ENCODE peak calls at places on chromosome 14, in four cellular contexts. O is suprapubic skin, M is BE2C, K is tibial nerve. W is an unnamed sample.

GRCh38 chr14:102933618-102934231 is 11.3 kb downstream of the AMN start:
- DNase-seq in K (no peak), M (no peak), O (no peak), W (no peak)

GRCh38 chr14:74988131-74988530 is 14.6 kb upstream of the EIF2B2 start:
- DNase-seq in O (no peak), K (no peak), M (no peak), W (no peak)

GRCh38 chr14:49637534-49638078 is 2.6 kb upstream of the DNAAF2 start:
- DNase-seq in O (no peak), M (no peak), K (no peak), W (no peak)

GRCh38 chr14:77040059-77040308 is 11.5 kb upstream of the IRF2BPL start:
- DNase-seq in M (no peak), O (no peak), K (no peak), W (no peak)

GRCh38 chr14:48325486-48325885 is 650.1 kb upstream of the MDGA2 start:
- DNase-seq in K (no peak), M (no peak), O (no peak), W (no peak)

GRCh38 chr14:88941414-88941813 is 117.0 kb downstream of the TTC8 start:
- DNase-seq in K (no peak), O (no peak), M (no peak), W (no peak)

GRCh38 chr14:93734961-93735360 is 53.3 kb downstream of the PRIMA1 start:
- DNase-seq in K (no peak), M (no peak), O (no peak), W (no peak)

GRCh38 chr14:45359766-45360165 is 106.8 kb upstream of the MIS18BP1 start:
- DNase-seq in O (no peak), M (no peak), K (no peak), W (no peak)

GRCh38 chr14:48925184-48925583 is 661.0 kb downstream of the RPS29 start:
- DNase-seq in O (no peak), M (no peak), K (no peak), W (no peak)

DNA sequence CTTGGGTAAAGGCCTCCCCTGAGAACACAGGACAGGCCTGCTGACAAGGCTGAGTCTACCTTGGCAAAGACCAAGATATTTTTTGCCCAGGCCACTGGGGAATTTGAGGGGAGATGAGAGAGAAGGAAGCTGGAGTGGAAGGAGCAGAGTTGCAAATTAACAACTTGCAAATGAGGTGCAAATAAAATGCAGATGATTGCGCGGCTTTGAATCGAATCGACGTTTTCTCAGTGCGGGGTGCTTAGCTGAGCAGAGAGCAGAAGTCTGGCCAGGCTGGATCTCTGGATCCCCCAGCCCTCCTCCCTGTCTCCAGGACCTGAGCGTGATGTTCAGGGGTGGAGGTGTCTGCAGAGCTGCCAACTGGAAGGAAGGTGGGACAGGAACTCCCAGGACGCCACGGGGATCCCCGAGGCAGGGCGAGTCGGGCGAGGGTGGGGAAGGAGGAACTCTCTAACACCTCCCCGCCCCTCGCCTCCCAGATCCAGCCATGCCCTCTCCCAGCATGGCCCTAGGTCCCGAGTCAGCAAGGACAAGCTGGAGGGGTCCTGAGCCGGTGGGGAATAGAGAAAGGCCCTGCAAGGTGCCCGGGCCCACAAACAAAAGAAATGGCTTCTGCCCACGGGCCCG is 534 bp upstream of the CARMIL3 start:
- DNase-seq in O (no peak), K (no peak), M (no peak), W (no peak)
- H3K4me3 ChIP-seq in O (peak overlapping the region; percentile 57), K (peak overlapping the region; percentile 68), M (peak overlapping the region; percentile 83), W (peak overlapping the region; percentile 76)

DNA sequence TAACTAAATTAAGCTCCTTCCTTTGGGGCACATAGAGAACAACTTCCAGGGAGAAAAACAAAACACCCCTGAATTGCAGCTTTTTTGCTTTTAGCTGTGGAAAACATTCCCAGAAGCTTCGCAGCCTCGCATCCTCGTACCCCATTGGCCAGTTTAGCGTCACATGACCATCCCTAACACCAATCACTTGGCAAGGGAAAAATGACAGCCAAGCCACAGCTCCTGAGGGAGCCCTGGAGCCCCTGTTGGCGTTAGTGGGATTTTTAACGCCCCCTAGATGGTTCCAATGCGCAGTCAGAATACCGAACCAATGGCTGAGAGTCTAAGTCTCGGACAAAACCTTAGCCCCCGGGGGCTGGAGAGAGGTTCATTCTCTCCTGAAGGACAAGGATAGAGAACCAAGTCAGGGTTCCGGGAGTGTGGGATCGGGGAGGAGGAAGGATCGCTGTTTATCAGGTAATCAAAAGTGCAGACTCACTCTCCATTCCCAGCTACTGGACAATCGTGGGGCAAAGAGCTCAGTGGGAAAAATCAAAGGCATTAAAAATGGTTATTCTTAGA is 135.6 kb upstream of the HIF1A start:
- DNase-seq in O (no peak), M (peak; percentile 92), K (no peak), W (no peak)
- TF ChIP-seq CTCF in O (no peak), M (peak; percentile 66), K (no peak), W (no peak)

DNA sequence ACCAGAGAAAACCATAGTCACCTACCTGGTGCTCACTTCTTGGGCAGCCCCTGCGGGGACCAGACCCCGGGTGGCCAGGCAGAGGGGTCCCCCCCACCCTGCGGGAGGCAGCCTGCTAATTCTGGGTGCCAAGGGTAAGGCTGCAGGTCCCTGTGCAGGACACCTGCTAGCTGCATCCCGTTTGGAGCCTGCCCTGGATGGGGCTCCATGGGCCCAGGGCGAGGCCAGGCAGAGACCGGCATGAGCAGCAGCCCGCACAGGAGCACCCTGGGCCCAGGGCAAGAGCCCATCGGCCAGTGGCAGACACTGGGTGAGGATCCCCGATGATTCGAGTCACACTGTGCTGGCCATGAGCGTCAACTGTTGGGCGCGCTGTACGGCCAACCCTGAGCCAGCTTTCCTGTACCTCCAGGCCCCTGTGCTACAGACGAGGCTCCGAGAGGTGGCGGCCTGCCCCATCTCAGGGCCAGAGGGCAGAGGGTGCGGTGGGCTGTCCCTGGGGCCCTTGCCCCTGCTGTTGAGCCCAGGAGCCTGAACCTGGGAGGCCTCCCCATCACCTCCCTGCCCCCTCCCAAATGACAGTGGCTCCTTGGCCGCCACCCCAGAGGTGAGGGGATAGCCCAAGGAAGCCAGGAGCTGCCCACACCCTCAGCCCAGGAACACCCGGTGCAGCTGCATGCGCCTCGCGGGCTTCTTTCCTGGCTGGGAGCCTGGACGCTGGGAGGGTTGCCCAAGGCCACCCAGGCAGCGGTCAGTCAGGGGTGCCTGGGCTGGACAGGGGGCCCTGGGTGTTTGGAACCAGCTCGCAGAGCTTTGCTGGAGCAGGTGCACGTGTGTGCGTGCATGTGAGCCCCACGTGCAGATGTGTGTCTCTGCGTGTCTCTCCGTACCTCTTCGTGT is 47.7 kb downstream of the CYP46A1 start:
- DNase-seq in O (peak; percentile 76), M (peak; percentile 17), K (no peak), W (no peak)
- H3K4me1 ChIP-seq in O (peaks cover 29% of the 10 kb centered on the region), M (peaks cover under 1% of the 10 kb centered on the region), K (peaks cover 10% of the 10 kb centered on the region), W (no peaks in the 10 kb centered on the region)

GRCh38 chr14:65834812-65835211 is 422.3 kb downstream of the FUT8 start:
- DNase-seq in M (no peak), K (no peak), O (no peak), W (no peak)

GRCh38 chr14:65832431-65833253 is 420.1 kb downstream of the FUT8 start:
- DNase-seq in O (no peak), M (no peak), K (peak; percentile 21), W (no peak)

GRCh38 chr14:65833256-65833880 is 420.8 kb downstream of the FUT8 start:
- DNase-seq in K (no peak), O (peak; percentile 84), M (no peak), W (no peak)

GRCh38 chr14:65834051-65834450 is 421.5 kb downstream of the FUT8 start:
- DNase-seq in O (no peak), M (no peak), K (no peak), W (no peak)

DNA sequence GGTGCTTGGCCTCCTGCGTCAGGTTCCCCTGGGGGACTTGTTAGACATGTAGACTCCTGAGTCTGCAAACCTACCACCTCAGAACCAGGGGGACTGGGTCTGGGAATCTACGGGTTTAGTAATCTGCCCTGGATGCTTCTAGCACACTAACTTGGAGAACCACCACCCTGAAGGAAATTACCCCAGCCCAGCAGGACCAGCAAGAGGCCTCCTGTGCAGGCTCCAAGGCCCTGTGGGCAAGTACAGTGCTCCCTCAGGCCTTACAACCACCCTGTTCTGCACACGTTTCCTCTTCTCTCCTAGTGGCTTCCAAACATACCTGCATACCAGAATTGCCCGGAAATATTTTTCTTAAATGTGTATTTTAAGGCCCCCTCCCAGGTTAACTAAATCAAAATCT is 423.0 kb downstream of the FUT8 start:
- DNase-seq in O (no peak), M (no peak), K (no peak), W (no peak)
- H3K4me3 ChIP-seq in O (no peak overlapping the region), M (no peak overlapping the region), K (no peak overlapping the region), W (no peak overlapping the region)

GRCh38 chr14:60732840-60733483 is 1.6 kb upstream of the MNAT1 start:
- DNase-seq in M (no peak), O (no peak), K (no peak), W (no peak)

GRCh38 chr14:60738843-60739508 is 4.4 kb downstream of the MNAT1 start:
- DNase-seq in K (no peak), M (no peak), O (no peak), W (no peak)

GRCh38 chr14:60736494-60736893 is 1.9 kb downstream of the MNAT1 start:
- DNase-seq in M (no peak), O (no peak), K (no peak), W (no peak)

DNA sequence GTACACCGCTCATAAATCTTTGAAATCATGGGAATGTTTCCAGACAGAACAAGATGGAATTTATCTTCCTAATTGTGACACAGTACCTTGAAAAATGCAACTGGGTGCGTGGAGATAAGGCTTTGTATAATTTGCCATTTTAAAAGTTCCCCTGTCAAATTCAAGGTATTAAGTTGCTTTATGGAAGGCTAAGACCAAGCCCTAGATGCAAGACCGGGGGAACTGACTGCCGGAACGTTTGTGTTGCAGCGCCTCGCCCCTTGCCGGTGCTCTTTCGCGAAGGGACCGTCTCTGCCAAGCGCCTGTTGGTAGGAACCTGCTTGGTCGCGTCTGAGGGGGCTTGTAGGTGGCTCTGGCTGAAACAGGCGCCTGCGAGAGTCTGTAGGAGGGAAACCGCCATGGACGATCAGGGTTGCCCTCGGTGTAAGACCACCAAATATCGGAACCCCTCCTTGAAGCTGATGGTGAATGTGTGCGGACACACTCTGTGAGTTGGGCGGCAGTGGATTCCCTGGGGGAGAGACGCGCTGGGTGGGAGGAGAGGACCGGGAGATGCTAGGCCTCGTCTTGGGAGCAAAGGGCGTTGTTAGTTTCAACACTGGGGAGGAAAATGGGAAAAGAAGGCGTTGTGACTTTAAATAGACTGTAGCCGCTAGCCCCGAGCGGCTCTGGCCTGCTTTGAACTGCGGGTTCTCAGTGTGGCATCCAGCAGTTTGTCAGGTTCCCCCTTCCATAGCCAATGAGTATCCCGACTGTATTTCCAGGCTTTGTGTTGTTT is at the start of gene MNAT1:
- DNase-seq in K (peak; percentile 62), M (peak; percentile 86), O (peak; percentile 89), W (peak; percentile 78)
- TF ChIP-seq CTCF in K (no peak), M (peak; percentile 17), O (no peak), W (no peak)

GRCh38 chr14:54105898-54106297 is 149.3 kb upstream of the BMP4 start:
- DNase-seq in M (no peak), K (no peak), O (no peak), W (no peak)
- H3K4me1 ChIP-seq in M (no peaks in the 10 kb centered on the region), K (peaks cover 11% of the 10 kb centered on the region), O (peaks cover 18% of the 10 kb centered on the region), W (no peaks in the 10 kb centered on the region)